ENCODE peak calls at places on chromosomes 1 and 21, in four cellular contexts. M is H54, U is M059J, O is DMS79. L is an unnamed sample.

GRCh38 chr1:155706101-155706619 is 17.3 kb downstream of the DAP3 start:
- DNase-seq in M (peak), U (peak), O (no peak), L (no peak)

GRCh38 chr1:34786521-34787325 is 5.7 kb downstream of the GJB3 start:
- DNase-seq in M (peak), U (peak), O (peak), L (peak)

GRCh38 chr21:36762636-36763035 is 63.7 kb downstream of the SIM2 start:
- DNase-seq in M (no peak), U (no peak), O (no peak), L (no peak)

GRCh38 chr1:183986941-183987340 is 50.6 kb downstream of the COLGALT2 start:
- DNase-seq in M (no peak), U (no peak), O (no peak), L (no peak)

GRCh38 chr1:15712158-15712557 is 23.9 kb upstream of the SLC25A34 start:
- DNase-seq in M (no peak), U (no peak), O (no peak), L (no peak)

GRCh38 chr1:113168946-113169345 is 95.9 kb downstream of the LRIG2 start:
- DNase-seq in M (no peak), U (no peak), O (peak), L (no peak)

GRCh38 chr1:59230622-59231021 is 66.3 kb upstream of the FGGY start:
- DNase-seq in M (no peak), U (peak), O (no peak), L (no peak)

GRCh38 chr1:200471739-200472138 is 61.9 kb upstream of the ZNF281 start:
- DNase-seq in M (no peak), U (no peak), O (no peak), L (no peak)

GRCh38 chr1:234953655-234954420 is 174.8 kb downstream of the TOMM20 start:
- DNase-seq in M (no peak), U (no peak), O (no peak), L (no peak)